ENCODE peak calls at places on chromosomes 12 and 14, in six cellular contexts. One of them, this sample, is unnamed.

GRCh38 chr14:73752297-73752992 is 38.3 kb upstream of the PNMA1 start:
- DNase-seq in hippocampal formation: no peak
- DNase-seq in NCI-H146: no peak
- DNase-seq in iris pigment epithelial cell: peak
- DNase-seq in lower leg skin: peak
- DNase-seq in left colon: peak
- DNase-seq in this sample: no peak

GRCh38 chr14:88422919-88423318 is 37.5 kb downstream of the SPATA7 start:
- DNase-seq in hippocampal formation: no peak
- DNase-seq in NCI-H146: no peak
- DNase-seq in iris pigment epithelial cell: peak
- DNase-seq in lower leg skin: no peak
- DNase-seq in left colon: no peak
- DNase-seq in this sample: no peak

GRCh38 chr14:77910506-77910905 is 110.6 kb downstream of the ADCK1 start:
- DNase-seq in hippocampal formation: no peak
- DNase-seq in NCI-H146: peak
- DNase-seq in iris pigment epithelial cell: no peak
- DNase-seq in lower leg skin: no peak
- DNase-seq in left colon: no peak
- DNase-seq in this sample: no peak

GRCh38 chr12:101829639-101830390 is 944 bp downstream of the GNPTAB start:
- DNase-seq in hippocampal formation: no peak
- DNase-seq in NCI-H146: peak
- DNase-seq in iris pigment epithelial cell: no peak
- DNase-seq in lower leg skin: no peak
- DNase-seq in left colon: no peak
- DNase-seq in this sample: no peak

GRCh38 chr12:120110550-120111501 is 5.7 kb downstream of the RAB35 start:
- DNase-seq in hippocampal formation: no peak
- DNase-seq in NCI-H146: no peak
- DNase-seq in iris pigment epithelial cell: no peak
- DNase-seq in lower leg skin: peak
- DNase-seq in left colon: peak
- DNase-seq in this sample: no peak

GRCh38 chr14:38900887-38901286 is 202.1 kb downstream of the SEC23A start:
- DNase-seq in hippocampal formation: no peak
- DNase-seq in NCI-H146: no peak
- DNase-seq in iris pigment epithelial cell: no peak
- DNase-seq in lower leg skin: no peak
- DNase-seq in left colon: no peak
- DNase-seq in this sample: no peak

GRCh38 chr14:30799933-30800332 is 74.4 kb upstream of the COCH start:
- DNase-seq in hippocampal formation: no peak
- DNase-seq in NCI-H146: no peak
- DNase-seq in iris pigment epithelial cell: no peak
- DNase-seq in lower leg skin: no peak
- DNase-seq in left colon: no peak
- DNase-seq in this sample: no peak

GRCh38 chr14:89349196-89350008 is 67.6 kb downstream of the FOXN3 start:
- DNase-seq in hippocampal formation: peak
- DNase-seq in NCI-H146: peak
- DNase-seq in iris pigment epithelial cell: no peak
- DNase-seq in lower leg skin: no peak
- DNase-seq in left colon: peak
- DNase-seq in this sample: no peak

GRCh38 chr12:51896236-51896635 is 8.3 kb downstream of the ANKRD33 start:
- DNase-seq in hippocampal formation: no peak
- DNase-seq in NCI-H146: no peak
- DNase-seq in iris pigment epithelial cell: no peak
- DNase-seq in lower leg skin: no peak
- DNase-seq in left colon: no peak
- DNase-seq in this sample: no peak

GRCh38 chr14:92633274-92633616 is 115.2 kb downstream of the LGMN start:
- DNase-seq in hippocampal formation: no peak
- DNase-seq in NCI-H146: no peak
- DNase-seq in iris pigment epithelial cell: no peak
- DNase-seq in lower leg skin: no peak
- DNase-seq in left colon: no peak
- DNase-seq in this sample: no peak

GRCh38 chr12:22271036-22271435 is 63.5 kb downstream of the ST8SIA1 start:
- DNase-seq in hippocampal formation: no peak
- DNase-seq in NCI-H146: no peak
- DNase-seq in iris pigment epithelial cell: peak
- DNase-seq in lower leg skin: no peak
- DNase-seq in left colon: no peak
- DNase-seq in this sample: no peak

GRCh38 chr12:25653487-25654175 is 100.5 kb upstream of the LMNTD1 start:
- DNase-seq in hippocampal formation: no peak
- DNase-seq in NCI-H146: no peak
- DNase-seq in iris pigment epithelial cell: no peak
- DNase-seq in lower leg skin: peak
- DNase-seq in left colon: no peak
- DNase-seq in this sample: no peak

GRCh38 chr12:122980192-122981035 is at the start of gene ARL6IP4:
- DNase-seq in hippocampal formation: peak
- DNase-seq in NCI-H146: peak
- DNase-seq in iris pigment epithelial cell: peak
- DNase-seq in lower leg skin: no peak
- DNase-seq in left colon: no peak
- DNase-seq in this sample: peak

GRCh38 chr12:12714276-12715001 is 2.7 kb upstream of the CDKN1B start:
- DNase-seq in hippocampal formation: peak
- DNase-seq in NCI-H146: no peak
- DNase-seq in iris pigment epithelial cell: peak
- DNase-seq in lower leg skin: no peak
- DNase-seq in left colon: peak
- DNase-seq in this sample: no peak

GRCh38 chr12:63885401-63885800 is 40.9 kb downstream of the SRGAP1 start:
- DNase-seq in hippocampal formation: no peak
- DNase-seq in NCI-H146: no peak
- DNase-seq in iris pigment epithelial cell: no peak
- DNase-seq in lower leg skin: no peak
- DNase-seq in left colon: no peak
- DNase-seq in this sample: no peak

This sample was measured in frontal cortex.